ENCODE peak calls at places on chromosomes 6 and 20, in five cellular contexts. One of them, this sample, is unnamed.

GRCh38 chr20:36975085-36975829 is 23.7 kb upstream of the SAMHD1 start:
- DNase-seq in HFF-Myc: no peak
- DNase-seq in fibroblast of lung: no peak
- DNase-seq in astrocyte of the spinal cord: no peak
- DNase-seq in BJ: no peak
- DNase-seq in this sample: no peak

GRCh38 chr20:41029150-41029872 is 689 bp downstream of the TOP1 start:
- DNase-seq in BJ: no peak
- DNase-seq in astrocyte of the spinal cord: no peak
- DNase-seq in fibroblast of lung: no peak
- DNase-seq in HFF-Myc: no peak
- DNase-seq in this sample: no peak

GRCh38 chr20:41086402-41087324 is 50.7 kb upstream of the PLCG1 start:
- DNase-seq in astrocyte of the spinal cord: no peak
- DNase-seq in fibroblast of lung: no peak
- DNase-seq in HFF-Myc: no peak
- DNase-seq in BJ: no peak
- DNase-seq in this sample: no peak

GRCh38 chr20:58012731-58013510 is 215.5 kb downstream of the ANKRD60 start:
- DNase-seq in astrocyte of the spinal cord: peak; percentile 42
- DNase-seq in BJ: no peak
- DNase-seq in HFF-Myc: no peak
- DNase-seq in fibroblast of lung: peak; percentile 41
- DNase-seq in this sample: no peak

GRCh38 chr6:36837686-36838085 is 1.6 kb downstream of the CPNE5 start:
- DNase-seq in fibroblast of lung: no peak
- DNase-seq in BJ: no peak
- DNase-seq in HFF-Myc: no peak
- DNase-seq in astrocyte of the spinal cord: no peak
- DNase-seq in this sample: no peak

GRCh38 chr20:18662279-18662678 is 74.4 kb downstream of the DTD1 start:
- DNase-seq in fibroblast of lung: no peak
- DNase-seq in BJ: no peak
- DNase-seq in HFF-Myc: no peak
- DNase-seq in astrocyte of the spinal cord: no peak
- DNase-seq in this sample: no peak

GRCh38 chr20:14410869-14411555 is 73.6 kb upstream of the FLRT3 start:
- DNase-seq in fibroblast of lung: no peak
- DNase-seq in astrocyte of the spinal cord: no peak
- DNase-seq in BJ: no peak
- DNase-seq in HFF-Myc: no peak
- DNase-seq in this sample: peak; percentile 64

GRCh38 chr20:41133709-41134361 is 3.5 kb upstream of the PLCG1 start:
- DNase-seq in fibroblast of lung: no peak
- DNase-seq in BJ: no peak
- DNase-seq in HFF-Myc: no peak
- DNase-seq in astrocyte of the spinal cord: no peak
- DNase-seq in this sample: no peak

GRCh38 chr6:4774296-4774695 is 1.9 kb upstream of the CDYL start:
- DNase-seq in HFF-Myc: no peak
- DNase-seq in BJ: no peak
- DNase-seq in astrocyte of the spinal cord: no peak
- DNase-seq in fibroblast of lung: no peak
- DNase-seq in this sample: no peak

GRCh38 chr20:12835999-12836398 is 172.8 kb upstream of the SPTLC3 start:
- DNase-seq in astrocyte of the spinal cord: no peak
- DNase-seq in HFF-Myc: no peak
- DNase-seq in BJ: no peak
- DNase-seq in fibroblast of lung: no peak
- DNase-seq in this sample: no peak

GRCh38 chr6:118410001-118410400 is 138.1 kb upstream of the PLN start:
- DNase-seq in fibroblast of lung: no peak
- DNase-seq in BJ: no peak
- DNase-seq in HFF-Myc: no peak
- DNase-seq in astrocyte of the spinal cord: no peak
- DNase-seq in this sample: no peak

GRCh38 chr6:24931752-24932691 is 3.7 kb downstream of the RIPOR2 start:
- DNase-seq in astrocyte of the spinal cord: peak; percentile 79
- DNase-seq in fibroblast of lung: peak; percentile 83
- DNase-seq in BJ: no peak
- DNase-seq in HFF-Myc: no peak
- DNase-seq in this sample: peak; percentile 11

GRCh38 chr20:8829232-8829631 is 239.7 kb upstream of the PLCB4 start:
- DNase-seq in astrocyte of the spinal cord: no peak
- DNase-seq in HFF-Myc: no peak
- DNase-seq in fibroblast of lung: no peak
- DNase-seq in BJ: no peak
- DNase-seq in this sample: peak; percentile 12

GRCh38 chr6:33860706-33861474 is 57.1 kb upstream of the MLN start:
- DNase-seq in HFF-Myc: no peak
- DNase-seq in BJ: no peak
- DNase-seq in fibroblast of lung: no peak
- DNase-seq in astrocyte of the spinal cord: no peak
- DNase-seq in this sample: peak; percentile 28

GRCh38 chr6:152209211-152209610 is 401.7 kb downstream of the ESR1 start:
- DNase-seq in astrocyte of the spinal cord: no peak
- DNase-seq in fibroblast of lung: no peak
- DNase-seq in HFF-Myc: no peak
- DNase-seq in BJ: no peak
- DNase-seq in this sample: no peak

GRCh38 chr20:48457261-48458002 is 370.4 kb downstream of the PREX1 start:
- DNase-seq in BJ: no peak
- DNase-seq in fibroblast of lung: no peak
- DNase-seq in HFF-Myc: no peak
- DNase-seq in astrocyte of the spinal cord: no peak
- DNase-seq in this sample: no peak

DNA sequence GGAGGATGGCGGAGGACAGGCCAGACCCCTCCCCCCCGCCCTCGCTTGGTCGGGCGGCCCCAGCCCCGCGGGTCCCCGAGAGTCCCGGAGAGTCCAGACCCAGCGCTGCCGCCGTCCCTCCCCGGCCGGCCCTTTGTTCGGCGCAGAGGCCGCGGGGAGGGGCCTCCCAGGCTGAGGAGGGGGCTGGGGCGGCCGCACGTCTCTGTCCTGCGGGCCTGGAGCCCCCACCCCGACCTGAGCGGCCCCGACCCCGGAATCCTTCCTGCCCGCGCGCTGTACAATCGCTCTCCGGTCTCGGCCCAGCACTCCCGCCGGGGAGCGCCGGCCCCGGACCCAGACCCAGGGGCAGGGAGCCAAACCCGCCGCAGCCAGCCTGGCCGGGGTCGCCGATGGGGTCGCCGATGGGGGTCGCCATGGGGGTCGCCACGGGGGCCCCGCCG is 716 bp downstream of the KCNQ2 start:
- DNase-seq in astrocyte of the spinal cord: no peak
- DNase-seq in HFF-Myc: no peak
- DNase-seq in BJ: no peak
- DNase-seq in fibroblast of lung: no peak
- DNase-seq in this sample: no peak
- H3K4me3 ChIP-seq in astrocyte of the spinal cord: no peak overlapping the region
- H3K4me3 ChIP-seq in HFF-Myc: no peak overlapping the region
- H3K4me3 ChIP-seq in BJ: no peak overlapping the region
- H3K4me3 ChIP-seq in fibroblast of lung: no peak overlapping the region
- H3K4me3 ChIP-seq in this sample: no peak overlapping the region

GRCh38 chr20:30812739-30813411 is 444.6 kb upstream of the DEFB115 start:
- DNase-seq in HFF-Myc: no peak
- DNase-seq in fibroblast of lung: no peak
- DNase-seq in BJ: no peak
- DNase-seq in astrocyte of the spinal cord: no peak
- DNase-seq in this sample: no peak
- TF ChIP-seq CTCF in HFF-Myc: no peak
- TF ChIP-seq CTCF in fibroblast of lung: no peak
- TF ChIP-seq CTCF in BJ: no peak
- TF ChIP-seq CTCF in astrocyte of the spinal cord: no peak
- TF ChIP-seq CTCF in this sample: no peak

GRCh38 chr6:71421611-71422010 is 133.0 kb downstream of the OGFRL1 start:
- DNase-seq in BJ: no peak
- DNase-seq in fibroblast of lung: no peak
- DNase-seq in HFF-Myc: no peak
- DNase-seq in astrocyte of the spinal cord: no peak
- DNase-seq in this sample: no peak
- H3K4me3 ChIP-seq in BJ: no peak overlapping the region
- H3K4me3 ChIP-seq in fibroblast of lung: no peak overlapping the region
- H3K4me3 ChIP-seq in HFF-Myc: no peak overlapping the region
- H3K4me3 ChIP-seq in astrocyte of the spinal cord: no peak overlapping the region
- H3K4me3 ChIP-seq in this sample: no peak overlapping the region

DNA sequence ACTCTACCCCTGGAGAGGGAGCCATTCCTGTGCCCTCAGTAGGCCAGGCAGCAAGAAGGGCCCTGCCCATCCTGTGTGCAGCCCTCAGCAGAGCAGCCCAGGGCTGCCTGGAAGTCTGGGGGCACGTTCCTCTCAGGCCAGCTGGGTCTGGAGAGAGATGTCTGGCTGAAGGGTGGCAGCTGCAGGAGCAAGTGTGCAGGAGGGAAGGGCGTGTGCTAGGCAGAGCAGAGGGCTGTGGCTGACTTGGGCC is 62.7 kb downstream of the NOL4L start:
- DNase-seq in fibroblast of lung: no peak
- DNase-seq in HFF-Myc: no peak
- DNase-seq in astrocyte of the spinal cord: no peak
- DNase-seq in BJ: no peak
- DNase-seq in this sample: no peak
- TF ChIP-seq CTCF in fibroblast of lung: no peak
- TF ChIP-seq CTCF in HFF-Myc: no peak
- TF ChIP-seq CTCF in astrocyte of the spinal cord: no peak
- TF ChIP-seq CTCF in BJ: no peak
- TF ChIP-seq CTCF in this sample: no peak

GRCh38 chr6:108737594-108738546 is 110.4 kb upstream of the ARMC2 start:
- DNase-seq in HFF-Myc: peak; percentile 86
- DNase-seq in fibroblast of lung: peak; percentile 99
- DNase-seq in BJ: peak; percentile 86
- DNase-seq in astrocyte of the spinal cord: peak; percentile 85
- DNase-seq in this sample: peak; percentile 98
- H3K4me3 ChIP-seq in HFF-Myc: no peak overlapping the region
- H3K4me3 ChIP-seq in fibroblast of lung: no peak overlapping the region
- H3K4me3 ChIP-seq in BJ: no peak overlapping the region
- H3K4me3 ChIP-seq in astrocyte of the spinal cord: no peak overlapping the region
- H3K4me3 ChIP-seq in this sample: no peak overlapping the region

GRCh38 chr6:112269165-112269564 is 14.8 kb upstream of the LAMA4 start:
- DNase-seq in fibroblast of lung: peak; percentile 23
- DNase-seq in HFF-Myc: no peak
- DNase-seq in astrocyte of the spinal cord: no peak
- DNase-seq in BJ: no peak
- DNase-seq in this sample: peak; percentile 71
- TF ChIP-seq CTCF in fibroblast of lung: peak; percentile 54
- TF ChIP-seq CTCF in HFF-Myc: peak; percentile 38
- TF ChIP-seq CTCF in astrocyte of the spinal cord: peak; percentile 39
- TF ChIP-seq CTCF in BJ: peak; percentile 34
- TF ChIP-seq CTCF in this sample: peak; percentile 31

This sample was measured in foreskin fibroblast.